ENCODE peak calls at places on chromosomes 1 and 21, in seven cellular contexts. B is astrocyte, K is HCT116, U is fibroblast of lung, I is HepG2, E is mammary epithelial cell, O is uterus. N is an unnamed sample. For H3K36me3 and H3K9me3, the result is how much of the 10 kb centered on the place peaks cover.

GRCh38 chr1:218498061-218498938 is 153.2 kb downstream of the TGFB2 start:
- DNase-seq in E (peak), B (peak), I (no peak), U (peak), O (no peak), K (no peak), N (peak)

GRCh38 chr1:240413732-240414131 is 198.2 kb downstream of the GREM2 start:
- DNase-seq in O (no peak), I (no peak), U (no peak), K (no peak), E (no peak), B (peak), N (no peak)

GRCh38 chr21:43902441-43902840 is 37.4 kb downstream of the AGPAT3 start:
- DNase-seq in I (no peak), B (no peak), O (no peak), U (peak), E (no peak), K (no peak), N (peak)

GRCh38 chr1:18409609-18410237 is 71.0 kb upstream of the KLHDC7A start:
- DNase-seq in U (no peak), O (no peak), E (no peak), I (no peak), B (no peak), K (no peak), N (no peak)

GRCh38 chr1:243841507-243841906 is 8.5 kb downstream of the AKT3 start:
- DNase-seq in B (peak), I (no peak), U (peak), K (no peak), O (no peak), E (no peak), N (no peak)

GRCh38 chr1:180966744-180967536 is 54.2 kb downstream of the KIAA1614 start:
- DNase-seq in B (no peak), K (no peak), I (no peak), E (no peak), O (no peak), U (no peak), N (no peak)

GRCh38 chr1:211183924-211184323 is 50.0 kb upstream of the KCNH1 start:
- DNase-seq in B (no peak), I (no peak), O (no peak), U (no peak), K (no peak), E (no peak), N (no peak)

GRCh38 chr1:85297855-85298629 is 21.6 kb upstream of the BCL10 start:
- DNase-seq in E (peak), O (no peak), B (peak), U (peak), I (peak), K (peak), N (peak)

GRCh38 chr1:23424171-23424959 is at the start of gene TCEA3:
- DNase-seq in I (peak), B (no peak), U (no peak), O (peak), E (no peak), K (no peak), N (no peak)

DNA sequence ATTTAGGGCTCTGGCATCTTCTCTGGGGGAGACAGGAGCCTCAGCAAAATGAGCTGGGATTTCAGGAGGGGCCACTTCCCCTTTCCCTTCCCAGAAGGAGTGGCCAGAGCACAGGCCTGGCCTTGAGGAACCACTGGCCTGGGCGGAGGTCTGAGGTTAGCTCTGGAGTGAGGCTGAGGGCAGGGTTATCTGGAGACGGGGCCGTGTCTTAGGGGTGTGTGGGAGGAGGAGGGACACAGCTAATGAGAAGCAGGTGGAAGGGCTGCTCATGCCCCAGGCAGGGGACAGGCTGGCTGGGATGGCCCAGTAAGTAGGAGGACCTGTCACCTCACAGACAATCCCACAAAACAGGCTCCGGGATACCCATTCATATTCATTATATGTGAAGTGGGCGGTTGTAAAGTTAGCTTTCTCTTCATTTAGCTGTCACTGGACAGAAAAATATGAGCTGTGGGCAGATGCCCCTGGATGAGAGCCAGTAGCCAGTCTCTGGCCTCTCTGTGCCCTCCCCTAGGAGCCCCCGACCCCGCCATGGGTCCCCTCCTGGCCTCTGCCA is 12.4 kb downstream of the ALX3 start:
- DNase-seq in E (no peak), K (no peak), U (no peak), B (no peak), I (no peak), O (no peak), N (no peak)
- H3K36me3 ChIP-seq in E (under half), K (under half), U (under half), B (under half), I (under half), O (under half), N (half or more)

DNA sequence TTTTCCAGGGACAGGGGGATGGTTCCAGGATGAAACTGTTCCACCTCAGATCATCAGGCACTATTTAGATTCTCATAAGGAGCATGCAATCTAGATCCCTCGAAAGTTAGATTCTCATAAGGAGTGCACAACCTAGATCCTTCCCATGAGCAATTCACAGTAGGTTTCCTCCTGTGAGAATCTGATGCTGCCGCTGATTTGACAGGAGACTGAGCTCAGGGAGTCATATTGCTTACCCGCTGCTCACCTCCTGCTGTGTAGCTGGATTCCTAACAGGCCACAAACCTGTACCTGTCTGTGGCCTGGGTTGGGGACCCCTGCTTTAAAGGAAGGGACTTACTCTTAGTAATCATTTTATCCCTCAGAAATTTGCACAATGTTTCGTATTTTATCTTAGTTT is 9.3 kb downstream of the CTH start:
- DNase-seq in O (no peak), U (no peak), B (no peak), I (no peak), K (peak), E (no peak), N (no peak)
- H3K9me3 ChIP-seq in O (under half), U (under half), B (under half), I (under half), K (under half), E (under half), N (under half)

GRCh38 chr1:212984522-212985291 is 31.0 kb downstream of the ANGEL2 start:
- DNase-seq in K (no peak), O (no peak), B (no peak), I (no peak), E (no peak), U (no peak), N (no peak)

GRCh38 chr1:212981025-212981495 is 30.7 kb downstream of the VASH2 start:
- DNase-seq in O (peak), E (no peak), B (no peak), U (no peak), K (no peak), I (no peak), N (peak)

GRCh38 chr1:212981571-212982328 is 31.4 kb downstream of the VASH2 start:
- DNase-seq in U (no peak), K (no peak), B (no peak), I (no peak), E (no peak), O (no peak), N (no peak)

GRCh38 chr1:212983482-212983881 is 32.2 kb downstream of the ANGEL2 start:
- DNase-seq in E (no peak), I (no peak), U (no peak), K (no peak), B (no peak), O (no peak), N (no peak)

DNA sequence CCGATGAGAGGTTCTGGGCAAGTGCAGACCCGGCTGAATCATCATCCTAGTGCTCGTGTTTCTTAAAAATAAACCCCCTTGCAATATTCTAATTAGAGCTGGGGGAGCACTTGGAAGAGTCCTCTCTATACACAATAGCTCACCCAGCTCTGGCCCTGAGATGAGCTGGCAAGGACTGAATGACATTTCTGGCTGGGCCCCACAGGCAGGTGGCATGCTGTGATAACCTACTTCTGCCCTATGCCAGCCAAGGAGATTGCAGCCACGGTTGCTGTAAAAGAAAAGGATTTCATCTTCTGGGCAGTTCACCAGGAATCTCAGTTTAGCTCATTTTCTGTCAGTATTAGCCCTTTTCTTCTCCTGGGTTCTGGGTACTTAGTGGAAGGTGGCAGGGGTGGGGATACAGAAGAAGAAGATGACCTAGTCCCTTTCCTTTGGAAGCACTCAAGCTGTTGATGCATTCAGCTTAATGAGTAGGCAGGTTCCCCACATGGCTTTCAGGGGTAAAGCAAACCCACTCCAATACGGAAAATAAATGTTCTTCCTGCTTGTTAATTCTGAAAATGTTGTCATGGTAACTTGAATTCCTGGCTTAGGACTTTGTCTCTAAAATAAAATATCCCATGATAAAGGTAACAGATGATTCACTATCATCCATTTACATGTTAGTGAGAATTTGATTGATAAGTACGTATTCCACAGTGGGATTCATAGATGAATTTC is 32.2 kb downstream of the VASH2 start:
- DNase-seq in O (no peak), I (no peak), B (no peak), E (no peak), U (no peak), K (no peak), N (peak)
- H3K36me3 ChIP-seq in O (under half), I (under half), B (under half), E (under half), U (under half), K (under half), N (under half)

GRCh38 chr1:152697701-152698600 is at the start of gene LCE2A:
- DNase-seq in U (no peak), E (no peak), I (no peak), K (no peak), O (no peak), B (no peak), N (no peak)

GRCh38 chr1:152699746-152700145 is 1.6 kb downstream of the LCE2A start:
- DNase-seq in O (no peak), E (no peak), I (no peak), U (no peak), B (no peak), K (no peak), N (no peak)
- H3K9me3 ChIP-seq in O (under half), E (under half), I (under half), U (under half), B (under half), K (under half), N (under half)

N was measured in MG63.